ENCODE peak calls at places on chromosomes 4 and X, in ten cellular contexts. C, M, B, J, N, E, G, K, T and R are unnamed samples.

GRCh38 chr4:41204400-41204978 is 9.9 kb downstream of the APBB2 start:
- DNase-seq in C (no peak), M (peak; percentile 80), B (peak; percentile 43), J (no peak), N (no peak), E (peak; percentile 67), G (no peak), K (no peak), T (no peak), R (no peak)

GRCh38 chr4:8255698-8256441 is 13.7 kb upstream of the HTRA3 start:
- DNase-seq in C (no peak), M (no peak), B (no peak), J (no peak), N (no peak), E (no peak), G (no peak), K (peak; percentile 15), T (peak; percentile 95), R (no peak)

GRCh38 chrX:17627026-17627425 is 110.3 kb upstream of the SCML1 start:
- DNase-seq in C (no peak), M (peak; percentile 71), B (no peak), J (no peak), N (no peak), E (no peak), G (no peak), K (no peak), T (no peak), R (no peak)

GRCh38 chr4:125432078-125432477 is 117.3 kb downstream of the FAT4 start:
- DNase-seq in C (no peak), M (no peak), B (no peak), J (no peak), N (no peak), E (peak; percentile 1), G (no peak), K (no peak), T (no peak), R (no peak)

GRCh38 chr4:24488399-24489164 is 95.8 kb downstream of the DHX15 start:
- DNase-seq in C (peak; percentile 83), M (peak; percentile 67), B (peak; percentile 69), J (peak; percentile 86), N (peak; percentile 82), E (peak; percentile 41), G (peak; percentile 82), K (peak; percentile 66), T (peak; percentile 78), R (peak; percentile 79)

GRCh38 chr4:54384563-54384962 is 155.5 kb downstream of the PDGFRA start:
- DNase-seq in C (no peak), M (peak; percentile 47), B (no peak), J (no peak), N (no peak), E (peak; percentile 6), G (no peak), K (no peak), T (no peak), R (peak; percentile 34)

GRCh38 chrX:116490091-116490490 is 27.3 kb upstream of the CT83 start:
- DNase-seq in C (no peak), M (peak; percentile 1), B (no peak), J (no peak), N (no peak), E (no peak), G (peak; percentile 1), K (no peak), T (no peak), R (no peak)

GRCh38 chr4:40856836-40857362 is 107.1 kb downstream of the NSUN7 start:
- DNase-seq in C (peak; percentile 94), M (peak; percentile 42), B (peak; percentile 83), J (peak; percentile 86), N (peak; percentile 77), E (no peak), G (peak; percentile 96), K (peak; percentile 45), T (no peak), R (peak; percentile 38)

GRCh38 chr4:186948361-186949291 is 225.0 kb upstream of the FAT1 start:
- DNase-seq in C (no peak), M (no peak), B (no peak), J (no peak), N (no peak), E (no peak), G (peak; percentile 55), K (no peak), T (no peak), R (no peak)

GRCh38 chr4:186587416-186588018 is 32.1 kb upstream of the MTNR1A start:
- DNase-seq in C (no peak), M (peak; percentile 38), B (peak; percentile 57), J (peak; percentile 65), N (peak; percentile 83), E (peak; percentile 21), G (peak; percentile 62), K (peak; percentile 68), T (peak; percentile 70), R (peak; percentile 75)

GRCh38 chr4:102585329-102585728 is 84.2 kb downstream of the NFKB1 start:
- DNase-seq in C (no peak), M (no peak), B (no peak), J (no peak), N (no peak), E (no peak), G (no peak), K (no peak), T (no peak), R (no peak)

GRCh38 chr4:146442801-146443200 is 78.9 kb downstream of the SLC10A7 start:
- DNase-seq in C (no peak), M (no peak), B (no peak), J (no peak), N (no peak), E (no peak), G (no peak), K (no peak), T (no peak), R (no peak)

GRCh38 chrX:50606300-50606950 is 135.8 kb upstream of the DGKK start:
- DNase-seq in C (no peak), M (no peak), B (no peak), J (no peak), N (no peak), E (no peak), G (no peak), K (no peak), T (no peak), R (no peak)

GRCh38 chr4:76696109-76696508 is 201.8 kb downstream of the SOWAHB start:
- DNase-seq in C (no peak), M (no peak), B (no peak), J (no peak), N (no peak), E (no peak), G (no peak), K (no peak), T (no peak), R (no peak)
- TF ChIP-seq POLR2AphosphoS5 in C (no peak), M (no peak), B (no peak), J (no peak), N (no peak), E (no peak), G (no peak), K (no peak), T (no peak), R (no peak)

DNA sequence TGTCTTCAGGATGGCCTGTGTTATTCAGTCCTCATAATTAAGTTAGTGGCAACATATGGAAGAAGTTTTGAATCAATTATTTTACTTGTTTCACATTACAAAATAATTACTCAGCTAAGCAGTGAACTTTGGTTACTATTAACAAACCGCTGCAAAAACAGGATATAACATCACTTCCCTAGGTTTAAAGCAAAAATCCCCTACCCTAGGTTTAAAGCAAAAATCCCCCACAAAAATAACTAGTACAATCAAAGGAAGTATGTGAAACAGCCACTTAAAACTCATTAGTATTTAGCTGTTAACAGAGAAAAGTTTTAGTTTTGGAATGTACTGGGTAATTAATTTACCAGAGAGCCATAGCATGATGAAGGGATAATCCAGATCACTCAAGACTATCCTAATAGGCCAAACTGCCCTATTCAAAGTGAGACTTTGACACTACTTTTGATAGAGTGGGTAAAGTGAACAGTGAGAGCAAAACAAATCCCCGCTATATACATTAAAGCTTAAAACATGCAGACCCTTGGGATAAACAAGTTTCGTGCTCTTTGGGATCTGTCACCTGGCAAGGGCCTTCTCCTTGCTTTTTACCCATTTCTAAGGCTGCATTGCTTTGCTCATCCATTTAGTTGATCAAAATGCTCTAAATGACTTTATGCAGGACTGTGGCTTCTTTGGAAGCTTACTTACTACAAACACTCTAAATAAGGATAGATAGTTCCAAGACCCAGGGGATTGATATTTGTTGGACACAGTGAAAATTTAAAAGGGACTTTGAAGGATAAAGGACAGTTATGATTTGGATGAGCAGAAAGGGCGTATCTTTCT is 36.4 kb upstream of the GPR174 start:
- DNase-seq in C (no peak), M (peak; percentile 37), B (no peak), J (no peak), N (no peak), E (no peak), G (no peak), K (no peak), T (no peak), R (no peak)
- TF ChIP-seq POLR2AphosphoS5 in C (no peak), M (no peak), B (no peak), J (no peak), N (no peak), E (no peak), G (no peak), K (no peak), T (no peak), R (no peak)

GRCh38 chr4:92636038-92636825 is 332.5 kb downstream of the GRID2 start:
- DNase-seq in C (no peak), M (no peak), B (no peak), J (no peak), N (no peak), E (no peak), G (no peak), K (no peak), T (no peak), R (no peak)
- TF ChIP-seq POLR2AphosphoS5 in C (no peak), M (no peak), B (no peak), J (no peak), N (no peak), E (no peak), G (no peak), K (no peak), T (no peak), R (no peak)

GRCh38 chrX:136251042-136251991 is at the start of gene MAP7D3:
- DNase-seq in C (peak; percentile 93), M (peak; percentile 29), B (peak; percentile 65), J (peak; percentile 86), N (peak; percentile 82), E (peak; percentile 16), G (peak; percentile 91), K (peak; percentile 18), T (no peak), R (peak; percentile 64)
- TF ChIP-seq POLR2AphosphoS5 in C (peak; percentile 85), M (no peak), B (no peak), J (no peak), N (peak; percentile 74), E (peak; percentile 82), G (peak; percentile 49), K (no peak), T (no peak), R (peak; percentile 63)

DNA sequence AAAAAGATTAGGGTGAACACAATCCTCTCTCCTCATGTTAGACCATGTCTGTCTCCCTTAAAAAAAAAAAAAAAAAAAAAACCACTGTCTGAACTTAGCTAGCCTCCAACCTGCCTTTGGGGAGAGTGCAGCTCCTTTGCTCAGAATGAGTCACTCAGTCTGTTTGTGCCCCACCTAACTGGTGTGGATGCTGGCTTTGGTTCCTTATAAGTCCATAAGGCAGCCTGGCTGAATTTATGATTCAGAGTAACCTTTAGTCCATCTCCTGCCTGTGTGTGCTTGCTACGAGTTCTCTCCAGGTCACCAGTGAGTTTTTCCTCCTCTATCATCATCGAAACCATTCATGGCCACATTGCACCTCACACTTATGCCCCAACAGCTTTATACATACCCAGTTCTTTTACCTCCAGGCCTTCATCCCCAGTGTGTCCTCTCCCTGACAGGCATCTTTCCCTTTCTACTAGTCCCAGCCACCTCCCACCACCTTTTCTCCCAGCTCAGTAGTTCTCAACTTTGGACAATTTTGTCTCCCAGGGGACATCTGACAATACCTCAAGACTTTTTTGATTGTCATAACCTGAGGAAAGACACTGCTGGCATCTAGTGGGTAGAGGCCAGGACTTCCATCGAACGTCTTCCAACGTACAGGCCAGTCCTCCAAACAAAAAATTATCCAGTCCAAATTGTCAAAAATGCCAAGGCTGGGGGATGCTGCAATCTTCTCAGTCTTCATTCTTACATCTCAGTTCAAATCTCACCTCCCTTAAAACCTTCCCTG is 220.8 kb upstream of the EMCN start:
- DNase-seq in C (no peak), M (peak; percentile 79), B (no peak), J (no peak), N (peak; percentile 58), E (peak; percentile 79), G (no peak), K (no peak), T (no peak), R (peak; percentile 35)
- TF ChIP-seq POLR2AphosphoS5 in C (no peak), M (peak; percentile 42), B (no peak), J (no peak), N (no peak), E (no peak), G (no peak), K (no peak), T (no peak), R (no peak)